ENCODE peak calls at places on chromosomes 1 and 21, in nine cellular contexts. B is OCI-LY7, E is PC-3, P is GM23338, V is mammary epithelial cell, C is HCT116, F is mesendoderm, W is DND-41, I is MM.1S. Y is an unnamed sample. For H3K79me2, the result is how much of the 10 kb centered on the place peaks cover.

GRCh38 chr21:45858180-45858579 is 123.4 kb upstream of the COL6A1 start:
- DNase-seq in B (no peak), E (no peak), P (no peak), V (no peak), C (no peak), F (no peak), W (no peak), I (no peak), Y (no peak)

GRCh38 chr1:14543191-14543849 is 55.2 kb upstream of the KAZN start:
- DNase-seq in B (no peak), E (peak), P (no peak), V (no peak), C (no peak), F (no peak), W (no peak), I (no peak), Y (peak)

GRCh38 chr21:35044770-35045538 is 4.1 kb downstream of the RUNX1 start:
- DNase-seq in B (no peak), E (no peak), P (no peak), V (no peak), C (no peak), F (no peak), W (no peak), I (no peak), Y (no peak)

GRCh38 chr1:72439036-72439435 is 156.7 kb upstream of the NEGR1 start:
- DNase-seq in B (no peak), E (peak), P (no peak), V (peak), C (no peak), F (no peak), W (no peak), I (no peak), Y (peak)

GRCh38 chr1:37854406-37854805 is 5.0 kb downstream of the MTF1 start:
- DNase-seq in B (no peak), E (no peak), P (no peak), V (no peak), C (no peak), F (no peak), W (no peak), I (no peak), Y (no peak)

GRCh38 chr1:174892016-174892415 is 107.7 kb upstream of the CACYBP start:
- DNase-seq in B (no peak), E (no peak), P (peak), V (no peak), C (no peak), F (no peak), W (no peak), I (no peak), Y (no peak)

GRCh38 chr1:16716691-16717173 is 23.6 kb upstream of the RNU1-4 start:
- DNase-seq in B (peak), E (peak), P (no peak), V (peak), C (no peak), F (no peak), W (no peak), I (no peak), Y (no peak)

GRCh38 chr1:6585081-6585722 is 5.4 kb downstream of the ZBTB48 start:
- DNase-seq in B (no peak), E (no peak), P (no peak), V (no peak), C (no peak), F (no peak), W (no peak), I (no peak), Y (no peak)

GRCh38 chr1:233138794-233139544 is 156.6 kb downstream of the PCNX2 start:
- DNase-seq in B (no peak), E (no peak), P (no peak), V (peak), C (no peak), F (no peak), W (no peak), I (no peak), Y (peak)

GRCh38 chr1:200365897-200366426 is 43.9 kb downstream of the ZNF281 start:
- DNase-seq in B (no peak), E (no peak), P (peak), V (no peak), C (no peak), F (no peak), W (no peak), I (no peak), Y (peak)

GRCh38 chr1:69269491-69269890 is 298.2 kb upstream of the LRRC7 start:
- DNase-seq in B (no peak), E (no peak), P (peak), V (no peak), C (no peak), F (no peak), W (no peak), I (no peak), Y (no peak)

GRCh38 chr1:23177438-23178380 is 9.1 kb upstream of the LUZP1 start:
- DNase-seq in B (peak), E (peak), P (peak), V (peak), C (no peak), F (peak), W (peak), I (peak), Y (peak)

GRCh38 chr1:8545078-8545477 is 227.2 kb downstream of the SLC45A1 start:
- DNase-seq in B (peak), E (peak), P (no peak), V (no peak), C (no peak), F (no peak), W (no peak), I (no peak), Y (no peak)

GRCh38 chr21:42827588-42827987 is 51.8 kb downstream of the WDR4 start:
- DNase-seq in B (no peak), E (no peak), P (no peak), V (no peak), C (no peak), F (no peak), W (no peak), I (no peak), Y (no peak)

GRCh38 chr21:24428539-24429186 is 1178.6 kb downstream of the MRPL39 start:
- DNase-seq in B (no peak), E (no peak), P (no peak), V (no peak), C (no peak), F (no peak), W (no peak), I (peak), Y (no peak)

GRCh38 chr1:175067707-175068106 is at the start of gene TNN:
- DNase-seq in B (no peak), E (no peak), P (peak), V (no peak), C (no peak), F (peak), W (no peak), I (no peak), Y (no peak)

GRCh38 chr1:178267646-178268094 is 173.8 kb downstream of the RASAL2 start:
- DNase-seq in B (no peak), E (peak), P (peak), V (peak), C (peak), F (peak), W (no peak), I (no peak), Y (peak)

GRCh38 chr21:33019885-33020557 is 5.7 kb upstream of the OLIG2 start:
- DNase-seq in B (no peak), E (no peak), P (peak), V (no peak), C (no peak), F (no peak), W (peak), I (no peak), Y (no peak)

GRCh38 chr1:33429846-33430750 is 797 bp downstream of the PHC2 start:
- DNase-seq in B (no peak), E (peak), P (peak), V (peak), C (no peak), F (peak), W (no peak), I (peak), Y (peak)

GRCh38 chr21:35585878-35586277 is 474.4 kb downstream of the SETD4 start:
- DNase-seq in B (no peak), E (no peak), P (no peak), V (no peak), C (peak), F (peak), W (no peak), I (no peak), Y (no peak)

GRCh38 chr21:42357307-42357706 is 6.5 kb upstream of the TFF2 start:
- DNase-seq in B (no peak), E (no peak), P (no peak), V (peak), C (no peak), F (no peak), W (no peak), I (no peak), Y (no peak)

GRCh38 chr1:46400398-46400797 is 6.3 kb downstream of the FAAH start:
- DNase-seq in B (peak), E (no peak), P (no peak), V (no peak), C (no peak), F (no peak), W (no peak), I (peak), Y (no peak)

GRCh38 chr1:46399307-46399706 is 5.2 kb downstream of the FAAH start:
- DNase-seq in B (peak), E (no peak), P (no peak), V (no peak), C (no peak), F (no peak), W (no peak), I (peak), Y (no peak)

GRCh38 chr1:46403916-46404315 is 9.8 kb downstream of the FAAH start:
- DNase-seq in B (no peak), E (no peak), P (no peak), V (no peak), C (no peak), F (no peak), W (no peak), I (no peak), Y (no peak)

GRCh38 chr1:46401964-46402626 is 8.0 kb downstream of the FAAH start:
- DNase-seq in B (peak), E (peak), P (peak), V (peak), C (peak), F (peak), W (no peak), I (no peak), Y (peak)

GRCh38 chr1:46401514-46401913 is 7.4 kb downstream of the FAAH start:
- DNase-seq in B (no peak), E (no peak), P (no peak), V (peak), C (no peak), F (no peak), W (no peak), I (no peak), Y (peak)
- H3K27ac ChIP-seq in B (no peak), E (no peak), P (no peak), V (no peak), C (no peak), F (no peak), W (no peak), I (no peak), Y (no peak)

GRCh38 chr1:186499571-186499970 is 38.7 kb upstream of the PDC start:
- DNase-seq in B (no peak), E (no peak), P (no peak), V (no peak), C (no peak), F (peak), W (no peak), I (no peak), Y (no peak)
- H3K79me2 ChIP-seq in B (under half), E (under half), P (under half), V (under half), C (under half), F (under half), W (under half), I (under half), Y (under half)

GRCh38 chr1:46618746-46619415 is 2.3 kb upstream of the MOB3C start:
- DNase-seq in B (no peak), E (no peak), P (no peak), V (no peak), C (no peak), F (no peak), W (no peak), I (no peak), Y (no peak)

GRCh38 chr1:46622341-46622740 is 5.7 kb upstream of the MOB3C start:
- DNase-seq in B (peak), E (peak), P (peak), V (peak), C (no peak), F (peak), W (no peak), I (peak), Y (peak)

GRCh38 chr1:46619656-46620055 is 3.0 kb upstream of the MOB3C start:
- DNase-seq in B (no peak), E (no peak), P (no peak), V (no peak), C (no peak), F (no peak), W (no peak), I (no peak), Y (no peak)

GRCh38 chr1:46623733-46624695 is 7.4 kb upstream of the MOB3C start:
- DNase-seq in B (no peak), E (no peak), P (no peak), V (no peak), C (no peak), F (peak), W (no peak), I (no peak), Y (no peak)

GRCh38 chr1:46621930-46622329 is 5.3 kb upstream of the MOB3C start:
- DNase-seq in B (no peak), E (peak), P (no peak), V (peak), C (no peak), F (no peak), W (no peak), I (no peak), Y (peak)
- H3K27ac ChIP-seq in B (no peak), E (peak), P (no peak), V (no peak), C (no peak), F (no peak), W (no peak), I (no peak), Y (peak)

GRCh38 chr1:93345633-93346471 is at the start of gene DR1:
- DNase-seq in B (peak), E (peak), P (peak), V (peak), C (peak), F (peak), W (peak), I (peak), Y (peak)

GRCh38 chr1:93346472-93346991 is 825 bp downstream of the DR1 start:
- DNase-seq in B (peak), E (peak), P (peak), V (peak), C (no peak), F (peak), W (peak), I (no peak), Y (peak)

GRCh38 chr1:93348104-93348780 is 2.5 kb downstream of the DR1 start:
- DNase-seq in B (no peak), E (peak), P (no peak), V (no peak), C (no peak), F (no peak), W (no peak), I (no peak), Y (peak)

GRCh38 chr1:93349231-93350135 is 3.8 kb downstream of the DR1 start:
- DNase-seq in B (peak), E (peak), P (no peak), V (peak), C (no peak), F (no peak), W (no peak), I (no peak), Y (peak)

GRCh38 chr1:93347319-93347899 is 1.7 kb downstream of the DR1 start:
- DNase-seq in B (no peak), E (peak), P (no peak), V (no peak), C (no peak), F (no peak), W (no peak), I (no peak), Y (no peak)
- H3K79me2 ChIP-seq in B (half or more), E (half or more), P (half or more), V (half or more), C (half or more), F (under half), W (half or more), I (half or more), Y (half or more)

Y was measured in GM23248.